ENCODE peak calls at places on chromosomes 16 and 17, in nine cellular contexts. K, U, J, W, P, E, R, Y and D are unnamed samples.

GRCh38 chr16:66731101-66731500 is 20.3 kb downstream of the DYNC1LI2 start:
- DNase-seq in J (no peak), U (no peak), E (no peak), P (no peak), R (no peak), K (no peak), W (no peak), Y (no peak), D (no peak)

GRCh38 chr17:82263641-82264040 is 9.9 kb downstream of the CSNK1D start:
- DNase-seq in U (no peak), K (no peak), R (no peak), W (no peak), P (no peak), Y (no peak), E (no peak), J (no peak), D (no peak)

GRCh38 chr16:31916056-31916488 is 42.5 kb downstream of the ZNF267 start:
- DNase-seq in U (no peak), R (no peak), P (no peak), W (no peak), K (no peak), E (no peak), Y (peak), J (no peak), D (no peak)

GRCh38 chr16:27225536-27226360 is 22.4 kb downstream of the KDM8 start:
- DNase-seq in Y (no peak), R (no peak), U (peak), J (no peak), K (no peak), W (no peak), P (no peak), E (no peak), D (no peak)

GRCh38 chr17:35612924-35613521 is 25.9 kb downstream of the AP2B1 start:
- DNase-seq in R (peak), J (peak), W (peak), P (peak), Y (peak), U (peak), E (peak), K (no peak), D (no peak)

GRCh38 chr17:47696717-47697642 is 3.0 kb downstream of the TBKBP1 start:
- DNase-seq in P (no peak), R (no peak), K (no peak), U (no peak), J (no peak), Y (no peak), W (no peak), E (no peak), D (no peak)

GRCh38 chr17:67718325-67718941 is 697 bp downstream of the NOL11 start:
- DNase-seq in E (peak), W (no peak), K (no peak), Y (peak), P (peak), J (no peak), R (peak), U (peak), D (no peak)

GRCh38 chr16:49782405-49782804 is 73.5 kb downstream of the ZNF423 start:
- DNase-seq in U (no peak), Y (no peak), K (no peak), W (no peak), P (no peak), J (no peak), E (no peak), R (no peak), D (no peak)

GRCh38 chr17:69516911-69517310 is 102.4 kb downstream of the MAP2K6 start:
- DNase-seq in P (no peak), K (no peak), R (no peak), W (no peak), Y (no peak), J (no peak), U (no peak), E (no peak), D (no peak)

GRCh38 chr16:31471875-31472558 is at the start of gene TGFB1I1:
- DNase-seq in J (no peak), U (no peak), R (no peak), K (no peak), P (no peak), W (no peak), E (peak), Y (peak), D (no peak)

GRCh38 chr16:14548933-14549788 is 80.9 kb downstream of the PARN start:
- DNase-seq in E (no peak), J (no peak), R (no peak), P (no peak), W (no peak), U (no peak), Y (no peak), K (no peak), D (no peak)

GRCh38 chr16:82043680-82044584 is 8.9 kb downstream of the HSD17B2 start:
- DNase-seq in P (no peak), U (no peak), E (peak), K (no peak), R (no peak), Y (no peak), J (no peak), W (no peak), D (no peak)

GRCh38 chr16:83954577-83955016 is 1.6 kb downstream of the OSGIN1 start:
- DNase-seq in P (no peak), R (no peak), E (peak), W (no peak), Y (peak), K (no peak), J (no peak), U (no peak), D (no peak)

GRCh38 chr16:6722786-6723185 is 609.9 kb upstream of the RBFOX1 start:
- DNase-seq in U (no peak), E (no peak), W (no peak), K (no peak), J (no peak), Y (no peak), R (no peak), P (no peak), D (no peak)

GRCh38 chr17:74089869-74090464 is 113.5 kb upstream of the RPL38 start:
- DNase-seq in P (peak), W (peak), K (peak), Y (peak), E (peak), U (peak), J (peak), R (no peak), D (peak)

GRCh38 chr16:19677403-19677802 is 40.6 kb downstream of the KNOP1 start:
- DNase-seq in E (no peak), K (no peak), P (no peak), J (no peak), W (no peak), Y (no peak), R (no peak), U (no peak), D (no peak)

GRCh38 chr17:38674013-38674748 is 576 bp downstream of the EPOP start:
- DNase-seq in Y (no peak), R (no peak), K (peak), W (no peak), U (peak), J (no peak), E (no peak), P (no peak), D (peak)

GRCh38 chr17:75526555-75527270 is 1.2 kb downstream of the LLGL2 start:
- DNase-seq in P (no peak), R (no peak), W (no peak), Y (no peak), K (no peak), E (no peak), J (no peak), U (no peak), D (no peak)

GRCh38 chr17:7885357-7886226 is 3.0 kb upstream of the CHD3 start:
- DNase-seq in K (peak), U (no peak), J (peak), P (no peak), W (no peak), Y (peak), E (peak), R (no peak), D (peak)

GRCh38 chr16:22424161-22424937 is 49.9 kb upstream of the CDR2 start:
- DNase-seq in U (no peak), K (no peak), Y (no peak), P (no peak), E (peak), W (no peak), J (no peak), R (no peak), D (no peak)

GRCh38 chr16:11497851-11498289 is 88.8 kb downstream of the LITAF start:
- DNase-seq in W (peak), K (no peak), U (no peak), E (peak), P (peak), Y (no peak), J (no peak), R (no peak), D (no peak)

GRCh38 chr17:28871056-28871579 is 16.3 kb downstream of the ERAL1 start:
- DNase-seq in R (peak), K (peak), E (no peak), Y (peak), J (no peak), U (no peak), W (no peak), P (no peak), D (peak)

GRCh38 chr17:48478224-48479013 is 48.4 kb upstream of the SKAP1 start:
- DNase-seq in W (no peak), K (peak), E (peak), U (no peak), J (no peak), Y (peak), R (no peak), P (no peak), D (no peak)

GRCh38 chr17:41539979-41540701 is 12.0 kb upstream of the KRT19 start:
- DNase-seq in Y (no peak), R (no peak), U (peak), J (no peak), K (no peak), E (no peak), W (no peak), P (no peak), D (no peak)

GRCh38 chr17:74512041-74512440 is 19.2 kb downstream of the CD300LB start:
- DNase-seq in K (no peak), P (no peak), Y (no peak), R (no peak), E (peak), J (no peak), U (no peak), W (no peak), D (no peak)

GRCh38 chr17:17476865-17477467 is at the start of gene MED9:
- DNase-seq in E (peak), Y (peak), J (peak), W (peak), P (peak), U (peak), R (peak), K (peak), D (peak)

GRCh38 chr17:38415250-38416194 is 12.7 kb upstream of the ARHGAP23 start:
- DNase-seq in U (peak), E (peak), R (no peak), Y (peak), K (peak), P (peak), W (no peak), J (peak), D (peak)

GRCh38 chr17:16945513-16946201 is 26.3 kb downstream of the TNFRSF13B start:
- DNase-seq in J (no peak), U (no peak), Y (no peak), W (no peak), R (no peak), K (no peak), E (no peak), P (no peak), D (no peak)

GRCh38 chr16:74936902-74937560 is 47.9 kb downstream of the WDR59 start:
- DNase-seq in W (peak), K (no peak), R (no peak), J (no peak), U (no peak), P (no peak), Y (peak), E (peak), D (no peak)

GRCh38 chr16:4506450-4506849 is 30.3 kb downstream of the HMOX2 start:
- DNase-seq in U (peak), K (peak), P (peak), J (peak), Y (peak), W (no peak), E (peak), R (peak), D (peak)

GRCh38 chr16:10895053-10895946 is 18.3 kb downstream of the CIITA start:
- DNase-seq in J (peak), R (no peak), P (peak), E (peak), W (no peak), U (no peak), K (no peak), Y (peak), D (peak)

GRCh38 chr16:83420206-83420760 is 387.5 kb upstream of the HSBP1 start:
- DNase-seq in Y (peak), U (no peak), P (peak), W (peak), R (no peak), E (peak), K (no peak), J (peak), D (no peak)

GRCh38 chr16:19520861-19521331 is 1.0 kb downstream of the GDE1 start:
- DNase-seq in W (no peak), J (no peak), R (no peak), K (peak), P (no peak), E (peak), Y (peak), U (no peak), D (no peak)

GRCh38 chr17:43342601-43342905 is 56.2 kb upstream of the ARL4D start:
- DNase-seq in K (no peak), P (no peak), Y (peak), U (no peak), W (no peak), E (peak), J (no peak), R (no peak), D (no peak)